ENCODE peak calls at places on chromosomes 16 and 17, in four cellular contexts. J is stomach, C is endothelial cell of umbilical vein, U is GM12878. M is an unnamed sample.
A peak's percentile ranks its signal among the peaks of the same experiment; 100 is the strongest.

GRCh38 chr16:977896-978295 is 3.7 kb upstream of the SOX8 start:
- DNase-seq in U (no peak), J (no peak), C (no peak), M (no peak)

GRCh38 chr17:33990943-33991706 is 264.0 kb upstream of the CCL2 start:
- DNase-seq in C (no peak), U (no peak), J (no peak), M (peak; percentile 37)

GRCh38 chr17:33073416-33073815 is 81.8 kb downstream of the SPACA3 start:
- DNase-seq in C (no peak), U (no peak), J (no peak), M (no peak)

GRCh38 chr16:17125671-17126070 is 345.1 kb downstream of the XYLT1 start:
- DNase-seq in J (no peak), U (no peak), C (no peak), M (no peak)

GRCh38 chr16:46911650-46912049 is 27.5 kb downstream of the GPT2 start:
- DNase-seq in C (no peak), U (no peak), J (no peak), M (no peak)

GRCh38 chr17:71189493-71189831 is 931.4 kb upstream of the SOX9 start:
- DNase-seq in U (no peak), C (no peak), J (no peak), M (no peak)

GRCh38 chr17:74732042-74732846 is 4.8 kb upstream of the RAB37 start:
- DNase-seq in J (no peak), C (no peak), U (no peak), M (no peak)

GRCh38 chr17:27741361-27741861 is 58.9 kb downstream of the NOS2 start:
- DNase-seq in C (peak; percentile 69), J (no peak), U (no peak), M (no peak)

GRCh38 chr16:13426279-13426678 is 493.7 kb upstream of the ERCC4 start:
- DNase-seq in C (no peak), J (no peak), U (no peak), M (peak; percentile 2)

GRCh38 chr17:32803544-32803943 is 73.4 kb downstream of the MYO1D start:
- DNase-seq in J (no peak), C (peak; percentile 89), U (no peak), M (no peak)

GRCh38 chr16:76768316-76768715 is 422.7 kb upstream of the MON1B start:
- DNase-seq in J (no peak), C (no peak), U (no peak), M (no peak)

GRCh38 chr17:17710728-17711541 is 29.7 kb downstream of the RAI1 start:
- DNase-seq in J (peak; percentile 94), U (no peak), C (peak; percentile 95), M (no peak)

GRCh38 chr17:56290486-56291118 is 137.3 kb downstream of the ANKFN1 start:
- DNase-seq in U (no peak), C (peak; percentile 26), J (no peak), M (no peak)

GRCh38 chr17:9648521-9649110 is 3.3 kb downstream of the USP43 start:
- DNase-seq in U (no peak), J (no peak), C (no peak), M (no peak)

GRCh38 chr16:46857261-46857962 is 26.4 kb upstream of the C16orf87 start:
- DNase-seq in C (peak; percentile 39), U (no peak), J (no peak), M (no peak)

GRCh38 chr16:83271123-83271522 is 536.7 kb upstream of the HSBP1 start:
- DNase-seq in U (no peak), C (no peak), J (no peak), M (no peak)

GRCh38 chr17:55607736-55608341 is 96.6 kb upstream of the SMIM36 start:
- DNase-seq in C (no peak), J (peak; percentile 67), U (no peak), M (no peak)

GRCh38 chr16:2194852-2195315 is 1.5 kb downstream of the CASKIN1 start:
- DNase-seq in J (peak; percentile 74), C (peak; percentile 31), U (peak; percentile 11), M (peak; percentile 74)

GRCh38 chr16:89484923-89485679 is 5.3 kb downstream of the ANKRD11 start:
- DNase-seq in J (no peak), U (peak; percentile 41), C (no peak), M (no peak)

GRCh38 chr17:82020874-82021727 is 1.6 kb downstream of the CENPX start:
- DNase-seq in U (no peak), J (peak; percentile 81), C (peak; percentile 61), M (peak; percentile 67)

GRCh38 chr16:381788-382717 is at the start of gene PGAP6:
- DNase-seq in U (no peak), J (peak; percentile 79), C (peak; percentile 26), M (peak; percentile 78)

GRCh38 chr16:11994187-11995119 is 17.9 kb downstream of the SNX29 start:
- DNase-seq in U (no peak), C (peak; percentile 68), J (no peak), M (no peak)

GRCh38 chr16:73048292-73049050 is 543 bp upstream of the ZFHX3 start:
- DNase-seq in U (no peak), C (peak; percentile 30), J (peak; percentile 50), M (no peak)

GRCh38 chr16:68902376-68903345 is 59.3 kb downstream of the TANGO6 start:
- DNase-seq in C (peak; percentile 77), U (no peak), J (no peak), M (peak; percentile 40)

GRCh38 chr16:71453051-71453450 is 9.0 kb downstream of the ZNF23 start:
- DNase-seq in U (no peak), J (no peak), C (no peak), M (no peak)

GRCh38 chr16:1960665-1961630 is 1.6 kb downstream of the NDUFB10 start:
- DNase-seq in J (no peak), C (peak; percentile 39), U (no peak), M (peak; percentile 64)

GRCh38 chr16:71365021-71365420 is 6.5 kb downstream of the CALB2 start:
- DNase-seq in U (no peak), C (no peak), J (no peak), M (no peak)

GRCh38 chr17:32794533-32795246 is 82.2 kb downstream of the MYO1D start:
- DNase-seq in J (no peak), C (peak; percentile 39), U (no peak), M (peak; percentile 92)

GRCh38 chr17:82723169-82723807 is 6.8 kb downstream of the FN3KRP start:
- DNase-seq in U (no peak), C (no peak), J (no peak), M (no peak)

GRCh38 chr17:57946798-57947358 is 8.3 kb downstream of the CUEDC1 start:
- DNase-seq in U (peak; percentile 73), C (peak; percentile 70), J (peak; percentile 63), M (peak; percentile 49)

GRCh38 chr16:11108466-11108805 is 147.6 kb downstream of the SOCS1 start:
- DNase-seq in C (no peak), J (no peak), U (no peak), M (no peak)

DNA sequence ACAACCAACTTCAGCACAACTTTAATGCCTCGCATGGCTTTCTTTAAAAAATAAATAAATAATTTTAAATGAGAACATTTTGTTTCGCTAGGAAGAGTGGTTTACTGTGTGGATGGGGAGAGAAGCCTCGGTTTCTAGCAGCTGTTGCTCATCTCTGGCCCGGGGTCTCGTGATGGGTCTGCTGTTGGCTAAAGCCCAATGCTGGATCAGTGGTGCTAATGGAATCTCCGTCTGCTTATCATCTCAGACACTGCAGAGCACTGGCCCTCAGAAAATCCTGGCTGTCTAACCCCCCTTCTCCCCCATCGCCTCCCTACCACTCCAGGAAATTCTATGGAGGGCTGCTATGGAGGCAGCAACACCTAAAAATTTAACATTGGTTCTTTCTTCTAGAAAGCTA is 192.4 kb upstream of the MAF start:
- DNase-seq in C (no peak), U (no peak), J (no peak), M (no peak)
- TF ChIP-seq POLR2A in C (no peak), U (no peak), J (no peak), M (no peak)

GRCh38 chr17:78785011-78785662 is 3.1 kb upstream of the CYTH1 start:
- DNase-seq in U (no peak), C (no peak), J (no peak), M (peak; percentile 70)

GRCh38 chr17:78785663-78786057 is 3.6 kb upstream of the CYTH1 start:
- DNase-seq in C (no peak), U (no peak), J (no peak), M (no peak)

GRCh38 chr17:78781339-78782304 is at the start of gene CYTH1:
- DNase-seq in C (peak; percentile 41), U (no peak), J (peak; percentile 45), M (peak; percentile 75)

GRCh38 chr17:78784397-78784751 is 2.3 kb upstream of the CYTH1 start:
- DNase-seq in C (no peak), J (no peak), U (no peak), M (no peak)

DNA sequence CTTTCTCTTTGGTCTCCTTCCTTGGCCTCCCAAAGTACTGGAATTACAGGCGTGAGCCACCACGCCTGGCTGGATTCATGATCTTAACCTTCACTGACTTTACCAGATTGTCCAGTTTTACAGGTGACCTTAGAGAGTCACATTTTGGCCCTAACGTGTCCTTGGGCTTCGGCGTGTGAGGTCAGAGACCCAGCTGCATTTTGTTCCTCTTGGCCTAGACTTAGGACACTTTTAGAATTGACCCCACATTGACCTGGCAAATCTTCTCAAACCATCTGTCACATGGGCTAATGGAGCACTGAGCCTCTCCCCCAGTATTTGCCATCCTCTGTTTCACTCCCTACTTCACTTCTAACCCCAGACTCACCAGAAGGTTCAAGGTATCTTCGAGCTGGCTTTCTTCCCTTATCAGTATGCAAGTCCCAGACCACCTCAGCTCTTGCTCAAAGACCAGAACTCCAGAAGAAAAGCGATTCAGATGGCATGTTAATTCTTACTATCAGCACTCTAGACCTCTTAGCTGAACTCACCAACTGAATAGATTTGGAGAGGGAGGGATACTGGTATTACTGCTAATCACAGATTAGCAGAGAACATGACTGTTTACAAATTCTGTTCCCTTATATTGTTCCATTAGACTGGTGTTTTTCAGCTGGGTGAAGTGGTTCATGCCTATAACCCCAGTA is 1.8 kb upstream of the CYTH1 start:
- DNase-seq in U (no peak), J (no peak), C (no peak), M (peak; percentile 57)
- TF ChIP-seq POLR2A in U (no peak), J (no peak), C (no peak), M (no peak)

GRCh38 chr16:66287416-66287815 is 79.1 kb upstream of the CDH5 start:
- DNase-seq in J (no peak), C (no peak), U (no peak), M (no peak)
- TF ChIP-seq POLR2A in J (no peak), C (no peak), U (no peak), M (no peak)

DNA sequence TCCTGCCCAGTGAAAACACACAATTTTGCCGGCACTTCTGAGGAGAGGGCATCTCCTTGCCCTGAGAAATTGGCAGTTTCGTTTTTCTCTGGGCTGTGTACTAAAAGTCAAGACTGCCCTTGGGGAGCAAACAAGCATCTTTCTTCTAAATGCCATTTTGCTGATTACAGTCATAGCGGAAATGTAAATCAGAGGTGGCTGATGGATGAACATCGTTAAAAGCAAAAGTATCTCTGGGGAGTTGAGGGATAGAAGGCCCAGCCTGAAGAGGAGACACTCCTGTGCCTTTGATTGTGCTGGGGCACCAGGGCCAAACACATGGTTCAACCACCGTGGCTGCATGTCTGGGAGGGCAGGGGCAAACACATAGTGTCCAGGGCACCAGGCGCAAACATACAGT is 49.8 kb downstream of the ABCC12 start:
- DNase-seq in J (no peak), U (no peak), C (no peak), M (no peak)
- TF ChIP-seq POLR2A in J (no peak), U (no peak), C (no peak), M (no peak)

GRCh38 chr17:8189711-8190477 is at the start of gene BORCS6:
- DNase-seq in U (peak; percentile 94), C (peak; percentile 98), J (peak; percentile 97), M (peak; percentile 99)
- TF ChIP-seq POLR2A in U (peak; percentile 90), C (no peak), J (peak; percentile 24), M (peak; percentile 76)